ENCODE peak calls at places on chromosomes 5 and 9, in ten cellular contexts. C, X, J, N, F, D, S, U, W and T are unnamed samples.

GRCh38 chr5:98780390-98780789 is 6.9 kb downstream of the RGMB start:
- DNase-seq in X (peak; percentile 47), F (no peak), U (no peak), D (no peak), N (no peak), C (no peak), S (no peak), W (no peak), J (peak; percentile 79), T (no peak)

GRCh38 chr9:126451316-126451885 is 124.8 kb downstream of the MVB12B start:
- DNase-seq in J (no peak), C (no peak), U (no peak), W (no peak), X (no peak), D (no peak), F (no peak), N (no peak), S (no peak), T (no peak)

GRCh38 chr9:27247756-27248155 is 49.2 kb downstream of the EQTN start:
- DNase-seq in S (no peak), U (no peak), X (peak; percentile 47), C (no peak), J (peak; percentile 63), F (peak; percentile 41), W (peak; percentile 50), D (peak; percentile 37), N (peak; percentile 43), T (no peak)

GRCh38 chr9:2816476-2817141 is 27.3 kb downstream of the PUM3 start:
- DNase-seq in N (no peak), F (no peak), S (no peak), U (no peak), D (peak; percentile 35), X (peak; percentile 73), C (peak; percentile 27), J (no peak), W (no peak), T (no peak)

GRCh38 chr5:58094031-58094430 is 365.9 kb downstream of the PLK2 start:
- DNase-seq in U (no peak), X (no peak), D (no peak), W (peak; percentile 89), C (peak; percentile 39), J (peak; percentile 95), S (no peak), N (no peak), F (peak; percentile 38), T (no peak)

GRCh38 chr5:135700731-135701130 is 121.9 kb upstream of the CXCL14 start:
- DNase-seq in W (no peak), X (no peak), D (no peak), J (no peak), N (no peak), S (no peak), F (no peak), C (no peak), U (no peak), T (no peak)

GRCh38 chr9:121286973-121287721 is 19.2 kb downstream of the GSN start:
- DNase-seq in D (peak; percentile 86), F (no peak), J (peak; percentile 96), S (peak; percentile 94), W (peak; percentile 96), N (peak; percentile 98), U (no peak), X (peak; percentile 99), C (peak; percentile 91), T (peak; percentile 96)

GRCh38 chr5:133332732-133333024 is 279.7 kb downstream of the FSTL4 start:
- DNase-seq in D (no peak), W (no peak), C (no peak), F (no peak), U (no peak), N (no peak), S (no peak), J (no peak), X (no peak), T (no peak)

GRCh38 chr9:118595719-118596305 is 773.4 kb downstream of the BRINP1 start:
- DNase-seq in S (no peak), W (peak; percentile 65), C (peak; percentile 28), X (peak; percentile 58), U (no peak), D (peak; percentile 15), F (peak; percentile 20), J (peak; percentile 2), N (no peak), T (peak; percentile 43)

GRCh38 chr5:179608131-179608581 is 15.3 kb downstream of the HNRNPH1 start:
- DNase-seq in X (no peak), D (no peak), F (peak; percentile 61), C (no peak), J (no peak), S (no peak), U (peak; percentile 69), W (no peak), N (no peak), T (peak; percentile 77)

GRCh38 chr5:139419793-139420192 is 15.9 kb upstream of the SPATA24 start:
- DNase-seq in U (no peak), X (no peak), J (no peak), S (no peak), N (no peak), C (no peak), D (no peak), W (no peak), F (no peak), T (no peak)

GRCh38 chr5:139425497-139425896 is 13.8 kb downstream of the DNAJC18 start:
- DNase-seq in D (no peak), J (no peak), N (no peak), C (no peak), U (no peak), W (no peak), F (no peak), X (no peak), S (no peak), T (no peak)

GRCh38 chr5:139418804-139419203 is 14.9 kb upstream of the SPATA24 start:
- DNase-seq in X (no peak), C (no peak), N (no peak), W (no peak), U (no peak), J (no peak), F (no peak), D (no peak), S (no peak), T (no peak)

GRCh38 chr5:139419226-139419625 is 15.3 kb upstream of the SPATA24 start:
- DNase-seq in F (no peak), S (no peak), X (no peak), C (no peak), N (no peak), J (no peak), U (no peak), W (no peak), D (no peak), T (no peak)

GRCh38 chr5:139422307-139422893 is 16.9 kb downstream of the DNAJC18 start:
- DNase-seq in X (peak; percentile 78), J (peak; percentile 76), U (peak; percentile 53), S (peak; percentile 46), W (peak; percentile 69), F (peak; percentile 85), D (peak; percentile 53), C (no peak), N (peak; percentile 48), T (peak; percentile 47)
- H3K4me3 ChIP-seq in X (no peak overlapping the region), J (no peak overlapping the region), U (no peak overlapping the region), S (no peak overlapping the region), W (no peak overlapping the region), F (no peak overlapping the region), D (no peak overlapping the region), C (no peak overlapping the region), N (no peak overlapping the region), T (no peak overlapping the region)

DNA sequence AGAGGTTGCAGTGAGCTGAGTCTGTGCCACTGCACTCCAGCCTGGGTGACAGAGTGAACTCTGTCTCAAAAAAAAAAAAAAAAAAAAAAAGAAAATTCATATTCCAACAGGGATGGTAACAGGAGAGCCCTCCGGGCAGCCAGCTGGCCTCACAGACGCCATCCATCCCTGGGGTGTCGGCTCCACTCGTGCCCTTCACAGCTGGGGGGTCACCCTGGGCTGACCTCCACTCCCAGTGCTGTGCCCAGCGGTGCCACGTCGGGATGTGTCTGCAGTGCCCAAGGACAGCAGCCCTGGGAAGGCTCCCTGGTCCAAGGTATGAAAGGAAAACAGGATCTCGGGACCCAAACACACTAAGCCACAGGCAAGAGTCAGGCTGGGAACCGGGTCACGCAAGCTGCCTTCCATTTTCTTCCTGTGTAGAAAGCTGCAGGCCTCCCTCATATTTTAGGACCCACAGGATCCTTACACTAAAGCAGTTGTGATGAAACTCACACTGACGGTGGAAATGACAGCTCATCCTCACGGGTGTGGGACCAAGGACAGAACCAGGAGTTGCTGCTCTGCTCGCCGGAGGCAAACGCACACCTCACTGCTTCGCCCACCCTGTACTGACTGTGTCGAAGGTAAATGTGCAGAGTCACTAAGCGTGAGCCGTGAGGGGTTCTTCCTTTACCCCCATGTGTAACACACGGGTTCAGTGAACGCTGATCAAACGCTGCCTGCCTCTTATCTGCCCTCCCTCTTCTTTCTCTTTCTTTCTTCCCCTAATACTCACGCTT is 5.3 kb downstream of the SLC12A7 start:
- DNase-seq in X (no peak), D (no peak), F (no peak), W (no peak), N (no peak), C (no peak), J (no peak), S (no peak), U (no peak), T (no peak)
- H3K4me3 ChIP-seq in X (no peak overlapping the region), D (no peak overlapping the region), F (no peak overlapping the region), W (no peak overlapping the region), N (no peak overlapping the region), C (no peak overlapping the region), J (no peak overlapping the region), S (no peak overlapping the region), U (peak overlapping the region; percentile 2), T (no peak overlapping the region)

DNA sequence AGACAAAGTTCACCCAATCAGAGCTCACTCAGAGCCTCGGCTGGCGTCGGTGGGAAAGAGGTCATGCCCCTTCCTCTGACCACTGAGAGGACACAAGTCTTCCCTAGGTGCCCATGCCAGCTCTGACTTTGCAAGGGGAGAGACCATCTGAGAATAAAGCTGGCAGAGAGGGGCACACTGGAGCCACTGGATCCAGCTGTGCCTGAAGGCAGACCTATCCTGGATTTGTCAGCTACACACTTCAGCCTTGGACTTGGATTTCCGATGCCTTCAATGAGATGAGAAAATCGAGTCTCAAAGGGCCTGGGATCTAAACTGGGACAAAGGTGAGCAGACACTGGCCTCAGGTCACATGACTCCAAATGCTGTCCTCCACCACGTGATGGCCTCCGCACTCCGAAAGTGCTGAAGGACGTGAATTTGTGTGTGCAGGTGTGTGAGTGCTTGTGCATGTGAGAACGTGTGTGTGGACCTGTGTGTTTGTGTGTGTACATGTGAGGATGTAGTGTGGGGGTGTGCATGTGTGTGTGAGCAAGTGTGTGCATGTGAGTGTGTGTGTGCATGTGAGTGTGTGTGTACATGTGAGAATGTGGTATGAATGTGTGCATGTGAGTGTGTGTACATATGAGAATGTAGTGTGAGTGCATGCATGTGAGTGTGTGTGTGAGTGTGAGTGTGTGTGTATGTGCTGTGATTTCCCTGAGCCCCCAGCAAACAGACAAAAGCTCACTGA is 37.9 kb downstream of the BARX1 start:
- DNase-seq in X (no peak), U (no peak), D (no peak), C (no peak), J (no peak), W (no peak), F (no peak), S (no peak), N (no peak), T (no peak)
- H3K4me3 ChIP-seq in X (no peak overlapping the region), U (no peak overlapping the region), D (no peak overlapping the region), C (no peak overlapping the region), J (no peak overlapping the region), W (no peak overlapping the region), F (no peak overlapping the region), S (no peak overlapping the region), N (no peak overlapping the region), T (no peak overlapping the region)

DNA sequence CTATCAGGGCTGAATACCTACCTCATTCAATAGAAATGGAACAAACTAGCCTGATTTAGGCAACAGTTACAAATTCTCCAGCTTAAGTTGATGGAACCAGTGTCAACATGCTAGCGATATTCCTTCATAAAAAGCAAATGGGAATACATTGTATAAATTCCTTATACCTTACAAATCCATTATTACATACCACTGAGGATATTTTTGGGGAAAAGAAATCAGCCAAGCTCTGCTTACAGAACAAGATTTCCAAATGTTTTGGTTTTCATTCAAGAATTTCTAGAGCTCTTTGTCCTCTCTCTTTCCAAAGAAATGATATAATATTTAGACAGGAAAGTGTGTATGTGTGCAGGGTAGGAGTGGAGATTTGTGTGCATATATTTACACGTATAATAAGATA is 41.4 kb downstream of the SVEP1 start:
- DNase-seq in J (peak; percentile 18), U (no peak), F (no peak), X (peak; percentile 25), W (no peak), D (no peak), S (no peak), N (no peak), C (no peak), T (no peak)
- H3K4me3 ChIP-seq in J (no peak overlapping the region), U (no peak overlapping the region), F (no peak overlapping the region), X (no peak overlapping the region), W (no peak overlapping the region), D (no peak overlapping the region), S (no peak overlapping the region), N (no peak overlapping the region), C (no peak overlapping the region), T (no peak overlapping the region)